ENCODE peak calls at places on chromosomes 2 and 18, in seven cellular contexts. V, O, B, W, Z, K and Y are unnamed samples.

GRCh38 chr18:12085786-12086185 is 7.9 kb upstream of the ANKRD62 start:
- DNase-seq in V (no peak), K (no peak), Z (no peak), O (no peak), W (no peak), B (no peak), Y (no peak)

GRCh38 chr2:42385225-42385624 is 24.2 kb upstream of the COX7A2L start:
- DNase-seq in B (no peak), O (no peak), V (no peak), W (no peak), K (peak; percentile 70), Z (no peak), Y (peak; percentile 50)

GRCh38 chr2:218290316-218291261 is 1.7 kb downstream of the TMBIM1 start:
- DNase-seq in W (no peak), Z (no peak), V (no peak), B (no peak), K (no peak), O (no peak), Y (no peak)

GRCh38 chr18:3493501-3494244 is 43.7 kb downstream of the TGIF1 start:
- DNase-seq in W (no peak), K (no peak), Z (no peak), B (no peak), O (no peak), V (no peak), Y (no peak)

GRCh38 chr2:177332992-177333388 is 59.6 kb upstream of the AGPS start:
- DNase-seq in Z (no peak), O (no peak), V (no peak), B (no peak), W (no peak), K (no peak), Y (no peak)

GRCh38 chr18:21457179-21457535 is 143.3 kb downstream of the ESCO1 start:
- DNase-seq in B (no peak), W (peak; percentile 21), V (no peak), Z (no peak), K (no peak), O (no peak), Y (no peak)

GRCh38 chr2:232498452-232498851 is 10.8 kb upstream of the ECEL1 start:
- DNase-seq in O (no peak), K (no peak), V (no peak), B (no peak), Z (no peak), W (no peak), Y (no peak)

GRCh38 chr2:20594957-20595356 is 55.9 kb downstream of the HS1BP3 start:
- DNase-seq in V (no peak), O (no peak), Z (peak; percentile 21), K (peak; percentile 5), B (peak; percentile 10), W (no peak), Y (peak; percentile 10)

GRCh38 chr2:236576053-236576452 is 6.4 kb downstream of the ACKR3 start:
- DNase-seq in K (no peak), Z (no peak), W (peak; percentile 35), V (no peak), B (no peak), O (no peak), Y (no peak)

GRCh38 chr2:7812231-7812995 is 869.4 kb upstream of the ID2 start:
- DNase-seq in Z (no peak), B (no peak), V (peak; percentile 22), O (peak; percentile 22), K (no peak), W (peak; percentile 72), Y (no peak)

GRCh38 chr2:149931486-149931885 is 343.9 kb upstream of the MMADHC start:
- DNase-seq in O (no peak), W (no peak), Z (no peak), B (no peak), V (no peak), K (no peak), Y (no peak)

GRCh38 chr18:2906522-2907458 is 60.0 kb downstream of the EMILIN2 start:
- DNase-seq in V (no peak), B (peak; percentile 59), W (no peak), O (no peak), Z (peak; percentile 46), K (no peak), Y (peak; percentile 48)

GRCh38 chr2:135299656-135300244 is 231.3 kb downstream of the ZRANB3 start:
- DNase-seq in O (no peak), K (no peak), V (no peak), B (no peak), W (peak; percentile 17), Z (no peak), Y (no peak)

GRCh38 chr2:25207078-25207545 is 38.7 kb upstream of the POMC start:
- DNase-seq in K (no peak), B (no peak), O (no peak), W (no peak), V (no peak), Z (no peak), Y (no peak)

GRCh38 chr18:56672981-56673380 is 21.8 kb downstream of the WDR7 start:
- DNase-seq in Z (no peak), K (no peak), O (no peak), V (no peak), B (no peak), W (no peak), Y (no peak)

GRCh38 chr18:10482363-10482984 is 28.0 kb downstream of the APCDD1 start:
- DNase-seq in B (no peak), Z (no peak), V (no peak), W (no peak), K (no peak), O (no peak), Y (no peak)
- TF ChIP-seq CTCF in B (no peak), Z (no peak), V (no peak), W (no peak), K (peak; percentile 6), O (no peak), Y (no peak)

DNA sequence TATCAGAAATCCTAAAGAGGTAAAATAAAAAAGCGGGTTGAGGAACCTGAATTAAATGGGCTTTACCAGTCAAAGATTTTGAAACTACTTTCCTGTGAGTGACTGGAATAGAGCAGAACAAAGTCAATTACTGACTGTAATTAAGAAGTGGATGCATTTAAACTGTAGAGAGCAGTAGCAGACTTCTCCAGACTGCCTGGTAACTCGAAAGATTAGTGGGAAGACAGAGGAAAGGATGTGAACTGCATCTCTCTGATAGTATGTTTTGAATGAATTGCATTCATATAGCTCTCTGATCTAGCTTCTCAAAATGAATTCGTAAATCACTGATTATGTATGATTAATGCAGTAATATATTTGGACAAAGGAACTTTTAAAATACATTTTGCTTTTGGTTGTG is 303.9 kb downstream of the ARHGAP15 start:
- DNase-seq in K (no peak), V (no peak), Z (no peak), O (no peak), B (no peak), W (peak; percentile 15), Y (no peak)
- TF ChIP-seq CTCF in K (peak; percentile 12), V (no peak), Z (peak; percentile 29), O (no peak), B (no peak), W (peak; percentile 36), Y (no peak)

GRCh38 chr2:181240844-181241243 is 216.3 kb upstream of the ITGA4 start:
- DNase-seq in O (no peak), V (no peak), W (no peak), K (no peak), B (no peak), Z (no peak), Y (no peak)

GRCh38 chr2:181243319-181243718 is 213.9 kb upstream of the ITGA4 start:
- DNase-seq in W (no peak), O (no peak), V (no peak), K (no peak), Z (no peak), B (no peak), Y (no peak)

GRCh38 chr2:181241366-181241765 is 215.8 kb upstream of the ITGA4 start:
- DNase-seq in V (no peak), B (no peak), K (no peak), O (no peak), W (no peak), Z (no peak), Y (no peak)

GRCh38 chr2:181235683-181236459 is 221.3 kb upstream of the ITGA4 start:
- DNase-seq in V (no peak), W (no peak), O (no peak), Z (no peak), K (no peak), B (no peak), Y (no peak)

DNA sequence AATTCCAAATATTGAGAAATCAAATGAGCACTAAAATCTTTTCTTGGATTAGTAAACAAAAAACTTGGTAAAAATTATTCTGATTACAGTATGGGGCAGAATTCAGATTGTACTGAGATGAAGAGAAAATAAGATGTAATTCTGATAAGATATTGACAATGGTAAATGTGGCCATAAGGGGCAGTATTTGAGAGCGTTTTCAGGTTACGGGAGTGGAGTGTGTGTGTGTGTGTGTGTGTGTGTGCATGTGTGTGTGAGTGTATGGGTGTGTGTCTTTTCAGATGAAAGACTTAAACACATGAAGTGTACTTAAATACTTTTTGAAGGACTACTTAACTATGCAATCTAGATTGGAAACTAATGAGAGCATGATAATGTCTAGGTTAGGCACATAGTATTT is 217.8 kb upstream of the ITGA4 start:
- DNase-seq in Z (no peak), W (no peak), B (no peak), V (no peak), O (no peak), K (no peak), Y (no peak)
- TF ChIP-seq CTCF in Z (no peak), W (peak; percentile 7), B (no peak), V (no peak), O (no peak), K (no peak), Y (peak; percentile 27)

GRCh38 chr2:102455061-102455670 is 17.9 kb upstream of the SLC9A4 start:
- DNase-seq in K (no peak), O (no peak), Z (no peak), B (no peak), V (no peak), W (no peak), Y (no peak)

GRCh38 chr2:102451968-102452367 is 21.1 kb upstream of the SLC9A4 start:
- DNase-seq in Z (no peak), O (no peak), B (no peak), W (no peak), V (no peak), K (no peak), Y (no peak)

GRCh38 chr2:102449370-102449974 is 23.6 kb upstream of the SLC9A4 start:
- DNase-seq in O (no peak), K (peak; percentile 13), B (peak; percentile 27), W (peak; percentile 40), Z (peak; percentile 22), V (peak; percentile 12), Y (peak; percentile 71)

GRCh38 chr2:102453497-102453896 is 19.5 kb upstream of the SLC9A4 start:
- DNase-seq in Z (no peak), O (no peak), V (no peak), K (no peak), W (no peak), B (no peak), Y (no peak)
- TF ChIP-seq CTCF in Z (no peak), O (no peak), V (no peak), K (no peak), W (no peak), B (no peak), Y (no peak)